ENCODE peak calls at places on chromosomes 16 and 17, in six cellular contexts. U, Z, R, B, K and N are unnamed samples.

GRCh38 chr16:17273142-17273561 is 197.6 kb downstream of the XYLT1 start:
- DNase-seq in U (peak), Z (no peak), R (no peak), B (no peak), K (peak), N (no peak)

GRCh38 chr17:5583426-5584382 is 605 bp downstream of the NLRP1 start:
- DNase-seq in U (no peak), Z (no peak), R (no peak), B (no peak), K (no peak), N (no peak)

GRCh38 chr17:51059781-51060180 is 60.9 kb downstream of the SPAG9 start:
- DNase-seq in U (no peak), Z (no peak), R (no peak), B (no peak), K (no peak), N (no peak)

GRCh38 chr17:17822189-17822978 is 14.4 kb downstream of the SREBF1 start:
- DNase-seq in U (no peak), Z (peak), R (peak), B (no peak), K (no peak), N (peak)

GRCh38 chr16:47979783-47980182 is 176.0 kb downstream of the ABCC12 start:
- DNase-seq in U (no peak), Z (no peak), R (no peak), B (no peak), K (no peak), N (no peak)

GRCh38 chr17:2438823-2439222 is 38.0 kb upstream of the MNT start:
- DNase-seq in U (no peak), Z (no peak), R (no peak), B (no peak), K (no peak), N (no peak)

GRCh38 chr16:74503412-74503811 is 82.1 kb upstream of the CLEC18B start:
- DNase-seq in U (no peak), Z (no peak), R (no peak), B (no peak), K (no peak), N (no peak)

GRCh38 chr17:14803781-14804180 is 461.3 kb downstream of the PMP22 start:
- DNase-seq in U (no peak), Z (no peak), R (peak), B (no peak), K (no peak), N (no peak)

GRCh38 chr17:40862985-40863733 is 3.9 kb downstream of the KRT12 start:
- DNase-seq in U (no peak), Z (no peak), R (no peak), B (no peak), K (no peak), N (no peak)

GRCh38 chr17:21199311-21199710 is 14.7 kb downstream of the TMEM11 start:
- DNase-seq in U (no peak), Z (no peak), R (no peak), B (no peak), K (no peak), N (no peak)

GRCh38 chr16:86016201-86016965 is 117.4 kb downstream of the IRF8 start:
- DNase-seq in U (peak), Z (no peak), R (peak), B (peak), K (peak), N (peak)

GRCh38 chr17:16406742-16407674 is 8.4 kb upstream of the TRPV2 start:
- DNase-seq in U (peak), Z (no peak), R (no peak), B (no peak), K (peak), N (no peak)

GRCh38 chr16:55605756-55606155 is 39.3 kb downstream of the CAPNS2 start:
- DNase-seq in U (no peak), Z (no peak), R (no peak), B (no peak), K (no peak), N (no peak)

GRCh38 chr17:47916489-47917208 is 20.6 kb downstream of the SP2 start:
- DNase-seq in U (no peak), Z (no peak), R (no peak), B (no peak), K (no peak), N (no peak)

GRCh38 chr17:49987681-49988441 is 7.2 kb downstream of the DLX3 start:
- DNase-seq in U (no peak), Z (peak), R (no peak), B (no peak), K (no peak), N (no peak)

GRCh38 chr16:54067317-54068065 is 219.1 kb downstream of the IRX3 start:
- DNase-seq in U (no peak), Z (no peak), R (no peak), B (no peak), K (no peak), N (no peak)

GRCh38 chr16:58661199-58661830 is 23.3 kb downstream of the SLC38A7 start:
- DNase-seq in U (peak), Z (no peak), R (peak), B (peak), K (peak), N (peak)

GRCh38 chr17:44350733-44351226 is 5.7 kb downstream of the GRN start:
- DNase-seq in U (peak), Z (peak), R (peak), B (peak), K (peak), N (peak)

GRCh38 chr17:45221081-45221996 is at the start of gene FMNL1:
- DNase-seq in U (no peak), Z (peak), R (no peak), B (no peak), K (no peak), N (peak)

GRCh38 chr17:47882695-47883588 is 13.1 kb upstream of the SP2 start:
- DNase-seq in U (no peak), Z (no peak), R (no peak), B (no peak), K (peak), N (no peak)

GRCh38 chr16:4661661-4662060 is 31.7 kb upstream of the NUDT16L1 start:
- DNase-seq in U (no peak), Z (no peak), R (no peak), B (no peak), K (no peak), N (peak)

GRCh38 chr16:4272114-4272954 is 489 bp downstream of the TFAP4 start:
- DNase-seq in U (no peak), Z (peak), R (peak), B (no peak), K (peak), N (peak)

GRCh38 chr17:42484304-42484703 is 25.6 kb downstream of the ATP6V0A1 start:
- DNase-seq in U (no peak), Z (peak), R (no peak), B (no peak), K (peak), N (no peak)

GRCh38 chr17:77254961-77255741 is 114.4 kb downstream of the SEC14L1 start:
- DNase-seq in U (peak), Z (no peak), R (no peak), B (no peak), K (no peak), N (peak)

GRCh38 chr16:49890876-49891275 is 35.0 kb upstream of the ZNF423 start:
- DNase-seq in U (no peak), Z (peak), R (no peak), B (no peak), K (peak), N (no peak)

GRCh38 chr16:11533588-11533987 is 53.1 kb downstream of the LITAF start:
- DNase-seq in U (no peak), Z (no peak), R (no peak), B (no peak), K (no peak), N (no peak)

GRCh38 chr16:57277586-57277985 is 6.9 kb downstream of the PLLP start:
- DNase-seq in U (peak), Z (no peak), R (no peak), B (no peak), K (no peak), N (peak)

GRCh38 chr16:2278956-2279800 is 11.3 kb upstream of the RNPS1 start:
- DNase-seq in U (no peak), Z (no peak), R (no peak), B (no peak), K (no peak), N (no peak)

GRCh38 chr17:34090593-34090992 is 164.5 kb upstream of the CCL2 start:
- DNase-seq in U (no peak), Z (no peak), R (no peak), B (no peak), K (no peak), N (no peak)

GRCh38 chr17:48728232-48729231 is at the start of gene HOXB13:
- DNase-seq in U (peak), Z (no peak), R (no peak), B (no peak), K (no peak), N (no peak)

GRCh38 chr16:1413684-1414531 is 596 bp downstream of the UNKL start:
- DNase-seq in U (peak), Z (no peak), R (no peak), B (no peak), K (peak), N (peak)

GRCh38 chr17:43645765-43646481 is 15.8 kb downstream of the MEOX1 start:
- DNase-seq in U (no peak), Z (no peak), R (no peak), B (no peak), K (no peak), N (peak)

GRCh38 chr16:13021996-13022395 is 120.6 kb downstream of the SHISA9 start:
- DNase-seq in U (no peak), Z (no peak), R (no peak), B (no peak), K (no peak), N (no peak)

GRCh38 chr17:67421869-67422273 is 44.8 kb downstream of the PITPNC1 start:
- DNase-seq in U (peak), Z (no peak), R (no peak), B (no peak), K (peak), N (no peak)

GRCh38 chr16:10923146-10923649 is 19.1 kb downstream of the DEXI start:
- DNase-seq in U (no peak), Z (no peak), R (no peak), B (no peak), K (no peak), N (no peak)

GRCh38 chr17:82449136-82449882 is 1.2 kb downstream of the CYBC1 start:
- DNase-seq in U (no peak), Z (no peak), R (no peak), B (peak), K (peak), N (no peak)